ENCODE peak calls at places on chromosomes 4 and X, in six cellular contexts. One of them, this sample, is unnamed.

GRCh38 chrX:65587616-65588526 is 53.3 kb upstream of the LAS1L start:
- DNase-seq in IMR-90: peak; percentile 49
- DNase-seq in mesenchymal stem cell: no peak
- DNase-seq in neuronal stem cell: no peak
- DNase-seq in mesendoderm: no peak
- DNase-seq in H9: no peak
- DNase-seq in this sample: no peak

GRCh38 chr4:17018013-17018412 is 119.6 kb upstream of the LDB2 start:
- DNase-seq in IMR-90: no peak
- DNase-seq in mesendoderm: peak; percentile 63
- DNase-seq in neuronal stem cell: no peak
- DNase-seq in H9: no peak
- DNase-seq in mesenchymal stem cell: no peak
- DNase-seq in this sample: no peak

GRCh38 chr4:73411731-73412414 is 7.8 kb downstream of the ALB start:
- DNase-seq in neuronal stem cell: no peak
- DNase-seq in H9: no peak
- DNase-seq in mesendoderm: no peak
- DNase-seq in mesenchymal stem cell: no peak
- DNase-seq in IMR-90: no peak
- DNase-seq in this sample: no peak

GRCh38 chr4:132195181-132195580 is 953.9 kb upstream of the PCDH10 start:
- DNase-seq in neuronal stem cell: no peak
- DNase-seq in mesenchymal stem cell: peak; percentile 3
- DNase-seq in H9: no peak
- DNase-seq in mesendoderm: no peak
- DNase-seq in IMR-90: peak; percentile 65
- DNase-seq in this sample: no peak

GRCh38 chr4:38241541-38241940 is 281.3 kb downstream of the PTTG2 start:
- DNase-seq in neuronal stem cell: no peak
- DNase-seq in H9: no peak
- DNase-seq in mesendoderm: no peak
- DNase-seq in IMR-90: no peak
- DNase-seq in mesenchymal stem cell: no peak
- DNase-seq in this sample: no peak

GRCh38 chr4:77818077-77818666 is 996 bp downstream of the CNOT6L start:
- DNase-seq in neuronal stem cell: peak; percentile 48
- DNase-seq in mesendoderm: peak; percentile 85
- DNase-seq in mesenchymal stem cell: peak; percentile 90
- DNase-seq in H9: peak; percentile 66
- DNase-seq in IMR-90: peak; percentile 83
- DNase-seq in this sample: peak; percentile 53

GRCh38 chr4:84401669-84402068 is 97.4 kb downstream of the NKX6-1 start:
- DNase-seq in IMR-90: no peak
- DNase-seq in mesenchymal stem cell: no peak
- DNase-seq in H9: no peak
- DNase-seq in neuronal stem cell: no peak
- DNase-seq in mesendoderm: no peak
- DNase-seq in this sample: no peak

GRCh38 chr4:6422866-6423265 is 49.5 kb downstream of the PPP2R2C start:
- DNase-seq in H9: no peak
- DNase-seq in neuronal stem cell: no peak
- DNase-seq in IMR-90: no peak
- DNase-seq in mesendoderm: no peak
- DNase-seq in mesenchymal stem cell: no peak
- DNase-seq in this sample: no peak

GRCh38 chrX:140701480-140701879 is 8.1 kb upstream of the LINC00632 start:
- DNase-seq in mesenchymal stem cell: peak; percentile 48
- DNase-seq in H9: no peak
- DNase-seq in neuronal stem cell: no peak
- DNase-seq in mesendoderm: no peak
- DNase-seq in IMR-90: peak; percentile 37
- DNase-seq in this sample: no peak

GRCh38 chrX:71365356-71365875 is 741 bp upstream of the TAF1 start:
- DNase-seq in IMR-90: no peak
- DNase-seq in mesendoderm: no peak
- DNase-seq in neuronal stem cell: no peak
- DNase-seq in mesenchymal stem cell: peak; percentile 0
- DNase-seq in H9: no peak
- DNase-seq in this sample: no peak

GRCh38 chr4:82745173-82745842 is 53.3 kb downstream of the SCD5 start:
- DNase-seq in neuronal stem cell: peak; percentile 14
- DNase-seq in H9: no peak
- DNase-seq in mesenchymal stem cell: peak; percentile 33
- DNase-seq in IMR-90: peak; percentile 77
- DNase-seq in mesendoderm: peak; percentile 74
- DNase-seq in this sample: no peak

GRCh38 chr4:23822181-23822580 is 67.7 kb downstream of the PPARGC1A start:
- DNase-seq in H9: no peak
- DNase-seq in neuronal stem cell: no peak
- DNase-seq in mesendoderm: peak; percentile 78
- DNase-seq in mesenchymal stem cell: no peak
- DNase-seq in IMR-90: peak; percentile 26
- DNase-seq in this sample: no peak

GRCh38 chrX:27309406-27309805 is 153.7 kb downstream of the PPP4R3C start:
- DNase-seq in IMR-90: no peak
- DNase-seq in mesendoderm: no peak
- DNase-seq in H9: no peak
- DNase-seq in mesenchymal stem cell: no peak
- DNase-seq in neuronal stem cell: no peak
- DNase-seq in this sample: no peak

GRCh38 chr4:84710520-84710919 is 127.6 kb downstream of the CDS1 start:
- DNase-seq in mesendoderm: no peak
- DNase-seq in mesenchymal stem cell: no peak
- DNase-seq in H9: no peak
- DNase-seq in IMR-90: no peak
- DNase-seq in neuronal stem cell: no peak
- DNase-seq in this sample: no peak

GRCh38 chr4:39609454-39609911 is 29.2 kb downstream of the SMIM14 start:
- DNase-seq in IMR-90: no peak
- DNase-seq in mesendoderm: no peak
- DNase-seq in neuronal stem cell: no peak
- DNase-seq in mesenchymal stem cell: no peak
- DNase-seq in H9: no peak
- DNase-seq in this sample: no peak

GRCh38 chr4:176376032-176376614 is 56.4 kb downstream of the SPCS3 start:
- DNase-seq in mesendoderm: peak; percentile 10
- DNase-seq in mesenchymal stem cell: peak; percentile 33
- DNase-seq in neuronal stem cell: no peak
- DNase-seq in IMR-90: peak; percentile 53
- DNase-seq in H9: no peak
- DNase-seq in this sample: no peak

GRCh38 chr4:149549911-149550310 is 265.7 kb downstream of the IQCM start:
- DNase-seq in IMR-90: no peak
- DNase-seq in neuronal stem cell: no peak
- DNase-seq in mesendoderm: peak; percentile 80
- DNase-seq in H9: peak; percentile 62
- DNase-seq in mesenchymal stem cell: no peak
- DNase-seq in this sample: peak; percentile 43

GRCh38 chr4:8323947-8324555 is 54.5 kb downstream of the HTRA3 start:
- DNase-seq in H9: peak; percentile 10
- DNase-seq in IMR-90: peak; percentile 31
- DNase-seq in mesendoderm: no peak
- DNase-seq in mesenchymal stem cell: no peak
- DNase-seq in neuronal stem cell: no peak
- DNase-seq in this sample: no peak

GRCh38 chr4:3420606-3420955 is 21.2 kb upstream of the HGFAC start:
- DNase-seq in neuronal stem cell: no peak
- DNase-seq in mesendoderm: peak; percentile 31
- DNase-seq in IMR-90: no peak
- DNase-seq in H9: no peak
- DNase-seq in mesenchymal stem cell: no peak
- DNase-seq in this sample: no peak

GRCh38 chr4:109294468-109295020 is 7.9 kb downstream of the COL25A1 start:
- DNase-seq in IMR-90: peak; percentile 13
- DNase-seq in mesenchymal stem cell: peak; percentile 75
- DNase-seq in H9: no peak
- DNase-seq in mesendoderm: no peak
- DNase-seq in neuronal stem cell: no peak
- DNase-seq in this sample: no peak

GRCh38 chr4:40540801-40541200 is 88.9 kb downstream of the RBM47 start:
- DNase-seq in mesendoderm: no peak
- DNase-seq in mesenchymal stem cell: no peak
- DNase-seq in H9: no peak
- DNase-seq in IMR-90: no peak
- DNase-seq in neuronal stem cell: no peak
- DNase-seq in this sample: no peak

GRCh38 chrX:102934624-102935023 is 2.4 kb upstream of the RAB40AL start:
- DNase-seq in mesendoderm: peak; percentile 27
- DNase-seq in H9: no peak
- DNase-seq in mesenchymal stem cell: peak; percentile 26
- DNase-seq in IMR-90: peak; percentile 4
- DNase-seq in neuronal stem cell: peak; percentile 21
- DNase-seq in this sample: no peak

GRCh38 chr4:95572304-95572991 is 23.7 kb upstream of the UNC5C start:
- DNase-seq in H9: peak; percentile 53
- DNase-seq in neuronal stem cell: no peak
- DNase-seq in mesenchymal stem cell: peak; percentile 79
- DNase-seq in mesendoderm: peak; percentile 85
- DNase-seq in IMR-90: no peak
- DNase-seq in this sample: peak; percentile 41

GRCh38 chr4:122450847-122451246 is 5.7 kb downstream of the IL2 start:
- DNase-seq in mesenchymal stem cell: peak; percentile 33
- DNase-seq in neuronal stem cell: peak; percentile 29
- DNase-seq in IMR-90: peak; percentile 10
- DNase-seq in mesendoderm: peak; percentile 95
- DNase-seq in H9: peak; percentile 82
- DNase-seq in this sample: peak; percentile 23

GRCh38 chr4:184347251-184348239 is 126.8 kb downstream of the IRF2 start:
- DNase-seq in IMR-90: peak; percentile 68
- DNase-seq in mesenchymal stem cell: peak; percentile 70
- DNase-seq in H9: peak; percentile 89
- DNase-seq in neuronal stem cell: peak; percentile 62
- DNase-seq in mesendoderm: peak; percentile 93
- DNase-seq in this sample: no peak
- H3K18ac ChIP-seq in IMR-90: peak overlapping the region; percentile 50
- H3K18ac ChIP-seq in mesenchymal stem cell: peak overlapping the region; percentile 78
- H3K18ac ChIP-seq in H9: peak overlapping the region; percentile 77
- H3K18ac ChIP-seq in neuronal stem cell: peak overlapping the region; percentile 93
- H3K18ac ChIP-seq in mesendoderm: peak overlapping the region; percentile 71
- H3K18ac ChIP-seq in this sample: peak overlapping the region; percentile 84

DNA sequence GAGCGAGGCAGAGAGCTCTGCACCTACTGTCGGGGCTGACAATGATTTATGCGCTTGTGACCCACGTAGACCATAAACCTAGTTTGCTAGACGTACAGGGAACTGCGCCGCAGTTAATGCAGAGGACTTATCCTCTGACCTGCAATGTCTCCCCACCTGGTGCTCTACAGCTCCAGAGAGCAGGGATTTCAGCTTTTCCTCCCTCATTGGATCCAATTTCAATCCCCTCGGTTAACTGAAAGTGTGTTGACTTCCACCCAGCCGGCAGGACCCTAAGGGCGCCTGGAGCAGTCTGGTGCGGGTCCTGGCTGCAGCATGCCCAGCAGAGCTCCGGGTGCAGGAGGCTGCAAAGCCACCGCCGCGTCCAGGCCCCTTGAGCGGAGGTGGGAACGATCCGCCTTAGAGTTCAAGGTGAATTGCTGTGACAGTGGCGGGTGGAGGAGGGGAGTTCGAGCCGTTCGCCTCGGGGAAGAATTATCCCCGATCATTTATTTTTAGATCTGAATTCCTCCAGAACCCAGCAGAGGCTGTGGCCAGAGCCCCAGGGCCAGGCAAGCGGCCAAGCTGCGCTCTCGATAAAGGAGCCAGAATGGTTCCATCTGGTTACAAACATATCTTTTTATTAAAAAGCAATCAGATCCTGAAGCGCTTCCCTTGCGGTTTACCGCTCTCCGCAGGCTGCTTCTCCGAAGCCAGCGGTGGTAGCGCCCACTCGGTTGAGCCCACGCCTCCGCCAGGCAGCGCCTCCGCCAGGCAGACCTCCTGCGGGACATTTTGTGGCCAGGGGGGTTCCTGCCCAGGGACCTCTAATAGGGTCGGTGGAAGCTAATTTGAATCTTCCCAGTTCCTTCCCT is 66.0 kb downstream of the FBXO8 start:
- DNase-seq in neuronal stem cell: peak; percentile 24
- DNase-seq in H9: no peak
- DNase-seq in mesendoderm: peak; percentile 44
- DNase-seq in mesenchymal stem cell: peak; percentile 40
- DNase-seq in IMR-90: peak; percentile 37
- DNase-seq in this sample: peak; percentile 55
- H3K18ac ChIP-seq in neuronal stem cell: peak overlapping the region; percentile 76
- H3K18ac ChIP-seq in H9: no peak overlapping the region
- H3K18ac ChIP-seq in mesendoderm: peak overlapping the region; percentile 12
- H3K18ac ChIP-seq in mesenchymal stem cell: peak overlapping the region; percentile 97
- H3K18ac ChIP-seq in IMR-90: no peak overlapping the region
- H3K18ac ChIP-seq in this sample: no peak overlapping the region

DNA sequence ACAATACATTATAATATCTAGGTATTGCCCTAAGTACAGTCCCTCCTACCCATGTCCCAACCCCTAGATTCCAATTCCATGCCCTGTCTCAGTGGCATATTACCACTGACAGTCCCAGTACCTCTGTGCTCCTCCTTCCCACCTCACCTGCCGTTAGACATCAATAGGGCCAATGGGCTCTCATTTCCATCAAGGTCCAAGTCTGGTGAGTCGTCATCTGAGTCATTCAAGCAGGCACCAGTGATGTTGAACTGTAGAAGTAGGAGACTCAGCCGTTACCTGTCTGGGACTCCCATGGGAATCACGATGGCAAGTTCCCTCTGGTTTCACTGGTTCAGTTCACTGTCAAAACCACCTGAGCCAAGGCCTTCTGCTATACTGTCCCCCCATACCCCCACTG is 51.7 kb downstream of the PHF8 start:
- DNase-seq in neuronal stem cell: no peak
- DNase-seq in mesenchymal stem cell: no peak
- DNase-seq in mesendoderm: no peak
- DNase-seq in IMR-90: no peak
- DNase-seq in H9: no peak
- DNase-seq in this sample: no peak
- H3K18ac ChIP-seq in neuronal stem cell: no peak overlapping the region
- H3K18ac ChIP-seq in mesenchymal stem cell: no peak overlapping the region
- H3K18ac ChIP-seq in mesendoderm: no peak overlapping the region
- H3K18ac ChIP-seq in IMR-90: no peak overlapping the region
- H3K18ac ChIP-seq in H9: no peak overlapping the region
- H3K18ac ChIP-seq in this sample: no peak overlapping the region

DNA sequence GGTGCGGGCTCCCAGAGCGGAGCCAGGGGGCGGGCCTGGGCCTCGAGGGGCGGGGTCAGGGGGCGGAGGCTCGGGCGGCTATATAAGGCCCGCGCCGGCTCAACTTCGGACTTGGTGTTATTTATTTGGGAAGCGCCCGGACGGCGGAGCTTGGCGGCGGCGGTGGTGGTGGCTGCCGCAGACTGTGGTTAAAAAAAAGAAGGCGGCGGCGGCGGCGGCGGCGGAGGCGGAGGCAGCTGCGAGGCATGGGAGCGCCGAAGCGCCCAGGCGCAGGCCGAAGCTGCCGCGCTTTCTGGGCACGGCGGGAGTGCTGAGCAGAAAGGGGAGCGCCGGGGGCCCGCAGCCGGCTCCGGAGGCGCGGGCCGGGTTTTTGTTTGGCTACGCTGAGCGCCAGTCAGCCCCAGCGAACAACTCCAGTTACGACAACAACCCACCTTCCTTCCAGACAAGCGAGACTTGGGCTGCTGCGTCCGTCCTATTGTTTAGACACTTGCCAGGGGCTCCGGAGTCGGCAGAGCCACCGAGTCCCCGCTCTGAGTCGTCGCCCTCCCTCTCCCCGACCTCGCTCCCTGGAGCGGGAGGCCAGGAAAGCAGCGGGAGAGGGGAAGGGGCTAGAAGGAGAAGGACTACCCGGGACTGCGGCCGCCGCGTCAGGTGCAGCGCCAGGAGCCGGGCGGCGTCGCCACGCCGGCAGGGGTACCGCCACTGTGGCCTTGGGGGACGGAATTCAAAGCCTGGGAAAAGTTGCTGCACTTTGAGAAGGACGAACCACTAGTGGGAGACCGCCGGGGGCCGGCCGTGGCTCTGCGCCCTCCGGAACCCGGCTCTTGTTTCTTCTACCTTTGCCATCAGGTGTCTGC is at the start of gene SLIT2:
- DNase-seq in neuronal stem cell: peak; percentile 88
- DNase-seq in H9: peak; percentile 88
- DNase-seq in mesenchymal stem cell: peak; percentile 75
- DNase-seq in IMR-90: peak; percentile 68
- DNase-seq in mesendoderm: peak; percentile 91
- DNase-seq in this sample: peak; percentile 93
- H3K18ac ChIP-seq in neuronal stem cell: peak within 1 kb of the TSS; percentile 90
- H3K18ac ChIP-seq in H9: peak within 1 kb of the TSS; percentile 33
- H3K18ac ChIP-seq in mesenchymal stem cell: peak within 1 kb of the TSS; percentile 5
- H3K18ac ChIP-seq in IMR-90: no peak within 1 kb of the TSS
- H3K18ac ChIP-seq in mesendoderm: peak within 1 kb of the TSS; percentile 85
- H3K18ac ChIP-seq in this sample: peak within 1 kb of the TSS; percentile 78

This sample was measured in H1.